ENCODE peak calls at places on chromosomes 13 and 19, in four cellular contexts. One of them, this sample, is unnamed.

GRCh38 chr19:35559781-35560180 is 3.7 kb downstream of the ATP4A start:
- DNase-seq in CD8-positive, alpha-beta T cell: no peak
- DNase-seq in HCT116: no peak
- DNase-seq in keratinocyte: no peak
- DNase-seq in this sample: no peak

GRCh38 chr13:59477011-59477410 is 686.7 kb downstream of the DIAPH3 start:
- DNase-seq in CD8-positive, alpha-beta T cell: no peak
- DNase-seq in HCT116: peak
- DNase-seq in keratinocyte: no peak
- DNase-seq in this sample: no peak

GRCh38 chr19:11138659-11139526 is 16.7 kb downstream of the SPC24 start:
- DNase-seq in CD8-positive, alpha-beta T cell: no peak
- DNase-seq in HCT116: no peak
- DNase-seq in keratinocyte: no peak
- DNase-seq in this sample: peak

GRCh38 chr19:18385675-18386542 is at the start of gene GDF15:
- DNase-seq in CD8-positive, alpha-beta T cell: no peak
- DNase-seq in HCT116: peak
- DNase-seq in keratinocyte: no peak
- DNase-seq in this sample: peak

GRCh38 chr19:32875428-32875827 is 5.9 kb upstream of the SLC7A9 start:
- DNase-seq in CD8-positive, alpha-beta T cell: no peak
- DNase-seq in HCT116: no peak
- DNase-seq in keratinocyte: no peak
- DNase-seq in this sample: no peak

GRCh38 chr19:45505151-45505995 is 1.9 kb upstream of the VASP start:
- DNase-seq in CD8-positive, alpha-beta T cell: no peak
- DNase-seq in HCT116: no peak
- DNase-seq in keratinocyte: no peak
- DNase-seq in this sample: no peak

GRCh38 chr19:55688422-55689218 is 13.6 kb downstream of the EPN1 start:
- DNase-seq in CD8-positive, alpha-beta T cell: no peak
- DNase-seq in HCT116: no peak
- DNase-seq in keratinocyte: no peak
- DNase-seq in this sample: peak

GRCh38 chr19:58544591-58545285 is 874 bp downstream of the TRIM28 start:
- DNase-seq in CD8-positive, alpha-beta T cell: peak
- DNase-seq in HCT116: no peak
- DNase-seq in keratinocyte: no peak
- DNase-seq in this sample: peak

GRCh38 chr13:45047394-45048328 is 58.3 kb downstream of the GPALPP1 start:
- DNase-seq in CD8-positive, alpha-beta T cell: peak
- DNase-seq in HCT116: peak
- DNase-seq in keratinocyte: peak
- DNase-seq in this sample: peak

GRCh38 chr13:86846501-86846900 is 824.7 kb upstream of the SLITRK5 start:
- DNase-seq in CD8-positive, alpha-beta T cell: no peak
- DNase-seq in HCT116: no peak
- DNase-seq in keratinocyte: no peak
- DNase-seq in this sample: no peak

GRCh38 chr13:103516009-103516795 is 450.0 kb upstream of the SLC10A2 start:
- DNase-seq in CD8-positive, alpha-beta T cell: no peak
- DNase-seq in HCT116: no peak
- DNase-seq in keratinocyte: no peak
- DNase-seq in this sample: no peak

GRCh38 chr19:5671600-5671999 is 8.7 kb downstream of the MICOS13 start:
- DNase-seq in CD8-positive, alpha-beta T cell: no peak
- DNase-seq in HCT116: no peak
- DNase-seq in keratinocyte: no peak
- DNase-seq in this sample: no peak

GRCh38 chr19:29324717-29325116 is 111.8 kb upstream of the UQCRFS1 start:
- DNase-seq in CD8-positive, alpha-beta T cell: no peak
- DNase-seq in HCT116: no peak
- DNase-seq in keratinocyte: no peak
- DNase-seq in this sample: no peak

GRCh38 chr13:52599853-52600603 is 42.2 kb upstream of the HNRNPA1L2 start:
- DNase-seq in CD8-positive, alpha-beta T cell: no peak
- DNase-seq in HCT116: no peak
- DNase-seq in keratinocyte: no peak
- DNase-seq in this sample: peak

GRCh38 chr19:35846038-35846668 is 6.2 kb downstream of the NPHS1 start:
- DNase-seq in CD8-positive, alpha-beta T cell: no peak
- DNase-seq in HCT116: no peak
- DNase-seq in keratinocyte: no peak
- DNase-seq in this sample: no peak

GRCh38 chr19:35345671-35346111 is 2.0 kb upstream of the FFAR1 start:
- DNase-seq in CD8-positive, alpha-beta T cell: no peak
- DNase-seq in HCT116: no peak
- DNase-seq in keratinocyte: no peak
- DNase-seq in this sample: no peak

GRCh38 chr13:50713849-50714248 is 129.6 kb downstream of the DLEU7 start:
- DNase-seq in CD8-positive, alpha-beta T cell: no peak
- DNase-seq in HCT116: no peak
- DNase-seq in keratinocyte: no peak
- DNase-seq in this sample: no peak

GRCh38 chr13:109200556-109200955 is 571.1 kb downstream of the MYO16 start:
- DNase-seq in CD8-positive, alpha-beta T cell: no peak
- DNase-seq in HCT116: no peak
- DNase-seq in keratinocyte: no peak
- DNase-seq in this sample: no peak

GRCh38 chr19:43941209-43941608 is 6.1 kb upstream of the ZNF45 start:
- DNase-seq in CD8-positive, alpha-beta T cell: no peak
- DNase-seq in HCT116: no peak
- DNase-seq in keratinocyte: no peak
- DNase-seq in this sample: no peak

GRCh38 chr13:37065893-37066526 is 6.5 kb upstream of the SUPT20H start:
- DNase-seq in CD8-positive, alpha-beta T cell: no peak
- DNase-seq in HCT116: no peak
- DNase-seq in keratinocyte: no peak
- DNase-seq in this sample: no peak

GRCh38 chr19:855566-856120 is 3.5 kb downstream of the ELANE start:
- DNase-seq in CD8-positive, alpha-beta T cell: no peak
- DNase-seq in HCT116: no peak
- DNase-seq in keratinocyte: no peak
- DNase-seq in this sample: no peak
- TF ChIP-seq CTCF in CD8-positive, alpha-beta T cell: no peak
- TF ChIP-seq CTCF in HCT116: no peak
- TF ChIP-seq CTCF in keratinocyte: no peak
- TF ChIP-seq CTCF in this sample: no peak

DNA sequence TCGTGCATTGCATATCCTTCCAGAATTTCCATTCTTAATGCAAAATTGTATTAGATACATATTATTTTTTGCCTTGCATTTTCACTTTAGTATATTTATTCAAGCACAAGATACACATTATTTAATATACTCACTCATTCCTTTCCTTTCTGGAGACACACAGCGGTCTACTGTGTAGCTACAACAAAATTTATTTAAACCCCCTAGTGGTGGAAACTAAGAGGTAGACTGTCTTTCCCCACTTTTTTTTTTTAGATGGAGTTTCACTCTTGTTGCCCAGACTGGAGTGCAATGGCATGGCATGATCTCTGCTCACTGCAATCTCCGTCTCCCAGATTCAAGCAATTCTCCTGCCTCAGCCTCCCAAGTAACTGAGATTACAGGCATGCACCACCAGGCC is 2040.3 kb upstream of the PCDH20 start:
- DNase-seq in CD8-positive, alpha-beta T cell: no peak
- DNase-seq in HCT116: no peak
- DNase-seq in keratinocyte: no peak
- DNase-seq in this sample: no peak
- TF ChIP-seq CTCF in CD8-positive, alpha-beta T cell: no peak
- TF ChIP-seq CTCF in HCT116: peak
- TF ChIP-seq CTCF in keratinocyte: no peak
- TF ChIP-seq CTCF in this sample: peak

DNA sequence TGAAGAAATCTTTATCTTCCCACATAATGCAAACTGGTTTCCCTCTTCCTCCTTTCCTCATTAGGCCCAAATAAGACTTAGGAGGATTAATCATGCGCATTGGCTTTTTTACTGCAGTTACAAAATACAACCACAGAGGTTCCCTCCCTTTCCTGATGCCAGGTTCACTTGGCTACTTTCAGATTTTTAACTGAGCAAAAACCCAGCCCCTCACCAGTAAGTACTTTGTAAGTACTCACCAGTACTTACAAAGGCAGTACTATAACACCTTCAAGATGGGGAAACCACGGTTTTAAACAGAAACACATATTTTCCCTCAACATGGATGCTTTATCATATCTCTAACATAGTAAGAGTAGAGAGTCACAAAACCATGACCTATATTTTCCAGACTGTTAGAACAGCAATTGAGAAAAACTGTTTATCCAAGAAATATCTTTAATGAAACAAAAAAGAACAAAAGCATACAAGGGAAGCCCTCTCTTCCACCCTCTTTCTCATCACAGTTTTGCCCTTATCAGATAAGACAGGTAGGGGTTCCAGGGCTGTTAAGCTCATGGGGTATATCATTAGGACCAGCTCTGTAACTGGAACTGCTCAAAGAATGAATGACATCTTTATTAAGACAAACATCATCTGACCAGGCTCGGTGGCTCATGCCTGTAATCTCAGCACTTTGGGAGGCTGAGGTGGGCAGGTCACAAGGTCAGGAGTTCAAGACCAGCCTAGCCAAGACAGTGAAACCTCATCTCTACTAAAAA is 12.7 kb downstream of the FOXO1 start:
- DNase-seq in CD8-positive, alpha-beta T cell: no peak
- DNase-seq in HCT116: no peak
- DNase-seq in keratinocyte: no peak
- DNase-seq in this sample: no peak
- TF ChIP-seq CTCF in CD8-positive, alpha-beta T cell: no peak
- TF ChIP-seq CTCF in HCT116: no peak
- TF ChIP-seq CTCF in keratinocyte: no peak
- TF ChIP-seq CTCF in this sample: no peak

GRCh38 chr13:111065698-111066097 is 49.4 kb upstream of the ARHGEF7 start:
- DNase-seq in CD8-positive, alpha-beta T cell: no peak
- DNase-seq in HCT116: no peak
- DNase-seq in keratinocyte: no peak
- DNase-seq in this sample: no peak

GRCh38 chr13:111066544-111066943 is 48.6 kb upstream of the ARHGEF7 start:
- DNase-seq in CD8-positive, alpha-beta T cell: no peak
- DNase-seq in HCT116: no peak
- DNase-seq in keratinocyte: no peak
- DNase-seq in this sample: no peak

GRCh38 chr13:111062305-111062704 is 52.8 kb upstream of the ARHGEF7 start:
- DNase-seq in CD8-positive, alpha-beta T cell: no peak
- DNase-seq in HCT116: no peak
- DNase-seq in keratinocyte: no peak
- DNase-seq in this sample: no peak

GRCh38 chr13:111064661-111065060 is 50.4 kb upstream of the ARHGEF7 start:
- DNase-seq in CD8-positive, alpha-beta T cell: no peak
- DNase-seq in HCT116: no peak
- DNase-seq in keratinocyte: no peak
- DNase-seq in this sample: no peak

DNA sequence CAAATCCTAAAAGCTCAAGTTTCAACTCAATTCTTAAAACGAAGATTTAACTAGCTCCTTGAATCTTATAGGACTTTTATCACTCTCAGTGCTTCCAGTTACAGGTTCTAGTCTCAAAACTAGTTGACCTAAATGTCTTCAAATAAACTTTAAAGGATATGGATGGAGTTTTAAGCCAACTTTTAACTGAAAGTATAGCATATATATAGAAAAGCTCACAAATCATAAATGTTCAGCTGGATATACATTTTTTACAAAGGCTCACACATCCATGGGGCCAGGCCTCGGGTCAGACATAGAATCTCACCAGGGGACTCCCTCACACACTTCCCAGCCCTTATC is 47.1 kb upstream of the ARHGEF7 start:
- DNase-seq in CD8-positive, alpha-beta T cell: no peak
- DNase-seq in HCT116: no peak
- DNase-seq in keratinocyte: no peak
- DNase-seq in this sample: no peak
- TF ChIP-seq CTCF in CD8-positive, alpha-beta T cell: peak
- TF ChIP-seq CTCF in HCT116: no peak
- TF ChIP-seq CTCF in keratinocyte: no peak
- TF ChIP-seq CTCF in this sample: peak

DNA sequence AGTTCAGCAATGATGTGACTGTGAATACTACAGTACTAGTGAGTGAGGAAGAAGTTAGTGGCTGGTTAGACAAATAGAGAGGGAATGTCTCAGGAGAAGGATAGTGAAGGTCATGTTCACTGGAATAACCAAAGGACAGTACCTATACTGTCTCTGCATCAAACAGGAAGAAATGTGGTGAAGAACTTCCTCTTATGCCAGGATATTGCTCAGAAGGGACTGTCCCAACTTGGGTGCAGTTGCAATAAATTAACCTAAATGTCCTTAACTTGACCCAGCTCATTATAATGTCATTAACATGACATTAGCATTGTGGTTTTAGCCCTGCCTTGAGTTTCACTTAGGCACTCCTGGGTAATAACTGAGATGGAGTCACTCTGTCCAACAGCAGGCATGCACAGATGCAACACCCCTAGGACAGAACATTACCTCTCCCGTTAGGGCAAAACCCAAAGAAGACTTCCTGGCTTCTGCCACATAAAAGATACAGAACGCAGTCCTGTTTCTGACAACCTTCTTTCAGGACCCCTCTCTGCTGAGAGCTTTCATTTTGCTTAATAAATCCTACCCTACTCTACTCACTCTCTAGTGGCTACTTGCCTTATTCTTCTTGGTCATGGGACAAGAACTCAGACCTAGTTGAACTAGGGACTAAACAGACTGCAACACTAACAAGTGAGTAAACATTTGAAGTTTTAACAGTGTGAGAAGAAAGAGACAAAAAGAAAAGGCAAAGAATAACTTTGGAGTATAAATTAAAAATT is 1591.6 kb upstream of the MIR17HG start:
- DNase-seq in CD8-positive, alpha-beta T cell: no peak
- DNase-seq in HCT116: no peak
- DNase-seq in keratinocyte: no peak
- DNase-seq in this sample: no peak
- TF ChIP-seq CTCF in CD8-positive, alpha-beta T cell: no peak
- TF ChIP-seq CTCF in HCT116: no peak
- TF ChIP-seq CTCF in keratinocyte: no peak
- TF ChIP-seq CTCF in this sample: no peak

GRCh38 chr13:65656740-65657329 is 1573.3 kb downstream of the PCDH9 start:
- DNase-seq in CD8-positive, alpha-beta T cell: no peak
- DNase-seq in HCT116: no peak
- DNase-seq in keratinocyte: no peak
- DNase-seq in this sample: no peak
- TF ChIP-seq CTCF in CD8-positive, alpha-beta T cell: no peak
- TF ChIP-seq CTCF in HCT116: peak
- TF ChIP-seq CTCF in keratinocyte: no peak
- TF ChIP-seq CTCF in this sample: peak

GRCh38 chr13:32538621-32539246 is at the start of gene N4BP2L2:
- DNase-seq in CD8-positive, alpha-beta T cell: peak
- DNase-seq in HCT116: peak
- DNase-seq in keratinocyte: peak
- DNase-seq in this sample: peak
- TF ChIP-seq CTCF in CD8-positive, alpha-beta T cell: no peak
- TF ChIP-seq CTCF in HCT116: peak
- TF ChIP-seq CTCF in keratinocyte: peak
- TF ChIP-seq CTCF in this sample: no peak